ENCODE peak calls at places on chromosomes 16 and 17, in five cellular contexts. L is colonic mucosa, K is lung, B is transverse colon, U is A549. N is an unnamed sample.

GRCh38 chr17:63984651-63985386 is 12.1 kb upstream of the SCN4A start:
- DNase-seq in L (peak; percentile 80), K (peak; percentile 46), B (peak; percentile 39), U (peak; percentile 41), N (peak; percentile 30)

GRCh38 chr17:64354396-64354795 is 36.3 kb downstream of the PECAM1 start:
- DNase-seq in L (no peak), K (no peak), B (no peak), U (no peak), N (no peak)

GRCh38 chr16:2386990-2387389 is 42.3 kb upstream of the CCNF start:
- DNase-seq in L (no peak), K (no peak), B (no peak), U (peak; percentile 35), N (no peak)

GRCh38 chr16:3458852-3459361 is 15.4 kb downstream of the NAA60 start:
- DNase-seq in L (peak; percentile 80), K (peak; percentile 47), B (peak; percentile 68), U (peak; percentile 56), N (peak; percentile 57)

GRCh38 chr16:84566580-84567244 is 51.2 kb downstream of the COTL1 start:
- DNase-seq in L (no peak), K (no peak), B (no peak), U (no peak), N (no peak)

GRCh38 chr17:82257473-82257872 is 16.0 kb downstream of the CSNK1D start:
- DNase-seq in L (no peak), K (no peak), B (no peak), U (peak; percentile 74), N (peak; percentile 79)

GRCh38 chr17:73291260-73291801 is 20.5 kb downstream of the CDC42EP4 start:
- DNase-seq in L (peak; percentile 73), K (peak; percentile 80), B (peak; percentile 76), U (peak; percentile 65), N (peak; percentile 73)

GRCh38 chr16:85616608-85617311 is 3.6 kb downstream of the GSE1 start:
- DNase-seq in L (peak; percentile 42), K (peak; percentile 46), B (peak; percentile 63), U (no peak), N (peak; percentile 68)

GRCh38 chr17:31743767-31744166 is 115.3 kb downstream of the COPRS start:
- DNase-seq in L (no peak), K (no peak), B (no peak), U (no peak), N (no peak)

GRCh38 chr16:66036162-66036561 is 330.3 kb upstream of the CDH5 start:
- DNase-seq in L (no peak), K (no peak), B (no peak), U (no peak), N (no peak)
- H3K27ac ChIP-seq in L (no peak overlapping the region), K (peak overlapping the region; percentile 17), B (no peak overlapping the region), U (no peak overlapping the region), N (no peak overlapping the region)

GRCh38 chr17:58416396-58416795 is 938 bp downstream of the RNF43 start:
- DNase-seq in L (no peak), K (no peak), B (no peak), U (no peak), N (no peak)
- H3K27ac ChIP-seq in L (peak overlapping the region; percentile 66), K (peak overlapping the region; percentile 78), B (peak overlapping the region; percentile 74), U (peak overlapping the region; percentile 77), N (peak overlapping the region; percentile 78)

DNA sequence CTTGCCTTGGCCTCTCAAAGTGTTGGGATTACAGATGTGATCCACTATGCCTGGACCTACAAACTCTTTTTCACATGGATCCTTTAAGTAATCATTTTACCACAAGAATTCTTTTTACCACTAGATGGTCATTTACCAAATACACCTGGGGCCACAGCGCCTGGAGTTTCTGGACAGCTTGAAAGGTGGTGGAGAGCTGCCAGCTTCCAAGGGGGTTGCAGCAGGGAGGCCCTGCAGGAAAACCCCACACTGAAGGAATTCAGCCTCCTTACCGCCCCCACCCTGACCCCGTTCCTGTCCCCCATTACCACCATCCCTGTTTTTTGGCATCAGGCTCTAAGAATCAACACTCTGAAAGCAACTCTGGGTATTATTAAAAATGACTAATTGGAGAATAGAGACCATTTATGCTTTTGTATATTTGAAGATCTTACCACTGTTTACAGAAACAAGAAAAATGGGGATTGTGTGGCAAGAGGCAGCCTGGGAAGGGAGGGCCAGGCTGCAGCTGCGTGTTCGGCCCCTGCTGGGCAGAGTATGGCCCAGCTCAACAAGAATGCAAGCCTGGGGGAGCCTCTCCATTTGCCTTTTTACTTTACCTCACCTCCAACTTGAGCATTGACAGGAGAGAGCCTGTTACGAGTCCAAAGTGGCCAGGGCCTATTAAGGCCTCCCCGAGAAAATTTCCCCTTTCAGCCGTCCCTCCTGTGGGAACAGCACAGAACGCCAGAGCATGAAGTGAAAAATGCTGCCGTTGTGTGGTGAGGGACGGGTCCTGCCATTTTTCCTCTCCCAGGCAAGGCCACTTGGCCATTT is 209.9 kb downstream of the ZFHX3 start:
- DNase-seq in L (no peak), K (no peak), B (no peak), U (no peak), N (no peak)
- H3K27ac ChIP-seq in L (no peak overlapping the region), K (no peak overlapping the region), B (no peak overlapping the region), U (no peak overlapping the region), N (peak overlapping the region; percentile 16)

GRCh38 chr16:67435758-67436164 is 4.8 kb downstream of the HSD11B2 start:
- DNase-seq in L (peak; percentile 18), K (no peak), B (no peak), U (no peak), N (no peak)

GRCh38 chr16:67432491-67432890 is 1.6 kb downstream of the HSD11B2 start:
- DNase-seq in L (peak; percentile 41), K (no peak), B (no peak), U (no peak), N (no peak)

GRCh38 chr16:67431077-67431804 is at the start of gene HSD11B2:
- DNase-seq in L (peak; percentile 58), K (peak; percentile 47), B (no peak), U (peak; percentile 62), N (peak; percentile 71)

GRCh38 chr16:67431805-67432476 is 1.0 kb downstream of the HSD11B2 start:
- DNase-seq in L (peak; percentile 59), K (no peak), B (no peak), U (no peak), N (no peak)

DNA sequence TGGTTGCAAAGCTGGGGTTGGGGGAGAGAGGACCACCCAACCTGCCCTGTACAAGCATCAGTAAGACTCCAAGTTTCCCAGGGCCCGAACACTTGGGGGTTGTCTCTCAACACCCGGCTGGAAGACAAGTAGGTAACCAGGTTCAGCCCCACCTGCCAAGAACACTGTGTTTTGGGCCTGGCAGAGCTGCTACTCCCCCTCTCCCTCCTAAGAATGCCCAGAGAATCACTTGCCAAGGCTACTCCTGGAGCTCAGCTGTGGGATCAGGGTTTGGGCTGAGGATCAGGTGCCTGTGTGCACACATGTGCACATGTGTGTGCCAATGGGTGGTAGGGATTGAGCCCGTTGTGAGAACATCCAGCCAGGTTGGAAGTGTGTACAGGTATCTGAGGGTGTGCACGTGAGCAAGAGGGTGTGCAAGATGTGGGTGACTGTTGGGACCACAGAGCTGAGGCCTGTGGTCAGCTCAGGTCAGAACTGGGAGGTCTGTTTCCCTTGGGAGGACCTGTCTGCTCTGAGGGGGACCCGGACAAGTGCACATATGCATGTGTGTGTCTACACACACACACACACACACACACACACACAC is 2.3 kb downstream of the HSD11B2 start:
- DNase-seq in L (no peak), K (no peak), B (no peak), U (no peak), N (no peak)
- H3K27ac ChIP-seq in L (peak overlapping the region; percentile 87), K (no peak overlapping the region), B (peak overlapping the region; percentile 94), U (no peak overlapping the region), N (no peak overlapping the region)

DNA sequence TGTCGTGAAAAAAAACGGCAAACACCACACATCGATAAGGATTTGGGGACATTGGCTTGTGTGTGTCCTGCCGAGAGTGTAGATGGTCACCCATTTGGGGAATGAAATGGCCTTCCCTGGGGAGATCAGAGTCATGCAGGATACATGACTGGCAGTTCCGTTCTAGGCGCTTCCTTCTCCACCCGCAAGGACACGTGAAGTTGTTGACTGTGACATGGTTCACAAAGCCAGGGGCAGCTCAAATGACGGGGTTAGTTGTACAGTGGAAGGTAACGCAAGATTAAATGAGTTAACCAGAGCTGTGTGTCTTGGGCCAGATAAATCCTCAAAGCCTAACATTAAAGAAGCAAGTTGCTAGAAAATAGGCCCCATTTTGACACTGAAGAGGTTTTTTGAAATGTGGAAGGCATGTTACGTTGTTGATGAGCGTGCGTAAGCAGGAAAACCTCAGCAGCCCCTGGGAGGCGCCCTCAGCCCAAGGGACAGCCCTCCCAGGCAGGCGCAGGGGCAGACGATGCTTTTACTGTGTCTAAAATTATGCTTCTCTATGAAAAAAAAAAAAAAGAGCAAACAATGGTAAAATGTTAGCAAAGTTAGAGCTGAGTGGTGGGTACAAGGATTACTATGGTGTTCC is 35.9 kb upstream of the CHMP6 start:
- DNase-seq in L (no peak), K (no peak), B (no peak), U (no peak), N (no peak)
- H3K27ac ChIP-seq in L (no peak overlapping the region), K (no peak overlapping the region), B (no peak overlapping the region), U (no peak overlapping the region), N (no peak overlapping the region)

DNA sequence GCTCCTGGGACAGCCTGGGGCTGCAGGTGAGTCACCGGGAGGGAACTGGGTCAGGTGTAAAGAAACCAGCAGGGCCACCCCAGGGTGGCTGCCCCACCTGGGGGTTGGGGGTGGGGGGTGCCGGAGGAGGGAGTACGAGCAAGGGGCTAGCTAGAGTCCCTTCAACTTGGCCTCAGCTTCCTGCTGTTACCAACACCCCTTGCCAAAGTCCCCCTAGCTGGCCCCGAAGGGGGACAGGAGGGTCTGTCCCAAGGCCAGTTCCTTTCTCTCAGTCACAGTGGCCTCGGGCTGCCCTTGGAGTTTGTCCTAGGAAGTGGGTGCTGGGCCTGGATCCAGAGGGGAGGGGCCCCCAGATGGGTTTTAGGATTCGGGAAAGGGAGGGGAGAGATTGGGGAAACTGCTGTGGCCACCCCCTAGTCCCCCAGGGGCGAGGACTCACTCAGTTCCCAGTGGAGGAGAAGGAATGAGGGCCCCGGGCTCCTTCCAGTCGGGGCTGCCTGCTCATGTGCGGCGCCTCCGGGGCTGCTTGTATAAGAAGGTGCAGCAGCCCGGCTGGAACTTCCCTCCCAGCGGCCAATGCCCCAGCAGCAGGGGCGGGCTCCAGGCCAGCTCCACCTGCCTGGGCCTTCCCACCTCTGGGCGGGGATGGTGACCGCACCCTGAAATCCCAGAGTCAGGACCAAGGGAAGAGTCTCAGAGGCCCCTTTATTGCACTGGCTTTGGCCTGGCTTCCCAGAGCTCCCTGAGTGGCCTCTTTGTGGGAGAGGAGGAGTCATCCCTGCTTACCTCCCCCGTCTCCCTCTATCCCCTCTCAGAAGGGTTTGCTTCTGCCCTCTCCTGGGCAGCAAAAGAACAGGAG is 7.3 kb downstream of the ARHGAP27 start:
- DNase-seq in L (peak; percentile 94), K (peak; percentile 73), B (peak; percentile 93), U (peak; percentile 97), N (peak; percentile 92)
- H3K27ac ChIP-seq in L (peak overlapping the region; percentile 86), K (peak overlapping the region; percentile 74), B (peak overlapping the region; percentile 89), U (peak overlapping the region; percentile 93), N (peak overlapping the region; percentile 83)

GRCh38 chr17:8681175-8681949 is 50.8 kb upstream of the MYH10 start:
- DNase-seq in L (no peak), K (no peak), B (no peak), U (no peak), N (no peak)

GRCh38 chr17:8679136-8679535 is 48.6 kb upstream of the MYH10 start:
- DNase-seq in L (no peak), K (no peak), B (no peak), U (no peak), N (no peak)

GRCh38 chr17:8680402-8680801 is 49.9 kb upstream of the MYH10 start:
- DNase-seq in L (no peak), K (no peak), B (no peak), U (no peak), N (no peak)

GRCh38 chr17:8683355-8683754 is 52.8 kb upstream of the MYH10 start:
- DNase-seq in L (no peak), K (no peak), B (no peak), U (no peak), N (no peak)

DNA sequence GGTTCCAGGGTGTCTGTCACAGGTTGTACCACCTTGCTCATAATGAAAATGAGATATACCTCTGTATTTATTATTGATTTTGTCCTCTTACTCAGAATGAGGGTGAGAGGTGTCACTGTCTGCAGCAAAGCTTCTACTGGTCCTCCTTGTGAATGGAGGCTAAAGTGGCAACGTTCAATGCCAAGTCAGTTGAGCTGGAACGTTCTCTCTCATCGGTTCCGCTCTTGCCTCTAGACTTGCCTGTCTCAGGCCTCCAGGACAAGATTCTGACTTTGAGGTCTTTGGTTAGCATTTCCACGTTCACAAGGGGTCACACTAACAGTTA is 50.3 kb upstream of the MYH10 start:
- DNase-seq in L (no peak), K (no peak), B (no peak), U (no peak), N (no peak)
- H3K27ac ChIP-seq in L (no peak overlapping the region), K (no peak overlapping the region), B (peak overlapping the region; percentile 19), U (no peak overlapping the region), N (peak overlapping the region; percentile 20)

N was measured in stomach.